ENCODE peak calls at places on chromosome 4, in eight cellular contexts. S, X, D, C, T, L, O and U are unnamed samples.

GRCh38 chr4:95027906-95028618 is 270.3 kb downstream of the BMPR1B start:
- DNase-seq in S (no peak), X (no peak), D (no peak), C (no peak), T (no peak), L (no peak), O (no peak), U (no peak)

GRCh38 chr4:113996599-113997177 is 17.2 kb upstream of the ARSJ start:
- DNase-seq in S (no peak), X (no peak), D (no peak), C (peak), T (peak), L (no peak), O (no peak), U (no peak)

GRCh38 chr4:39621582-39621981 is 17.1 kb downstream of the SMIM14 start:
- DNase-seq in S (no peak), X (no peak), D (no peak), C (peak), T (peak), L (no peak), O (no peak), U (no peak)

GRCh38 chr4:126794363-126794762 is 838.4 kb upstream of the INTU start:
- DNase-seq in S (no peak), X (no peak), D (no peak), C (no peak), T (peak), L (no peak), O (no peak), U (no peak)

GRCh38 chr4:5526070-5526831 is 182.1 kb downstream of the EVC2 start:
- DNase-seq in S (no peak), X (no peak), D (no peak), C (no peak), T (no peak), L (no peak), O (no peak), U (no peak)

GRCh38 chr4:40455340-40455902 is 120.3 kb downstream of the CHRNA9 start:
- DNase-seq in S (no peak), X (no peak), D (no peak), C (peak), T (no peak), L (no peak), O (peak), U (no peak)

GRCh38 chr4:85058551-85058950 is 92.1 kb upstream of the WDFY3 start:
- DNase-seq in S (no peak), X (no peak), D (no peak), C (no peak), T (no peak), L (no peak), O (no peak), U (no peak)

GRCh38 chr4:106676173-106676921 is 307.8 kb upstream of the GIMD1 start:
- DNase-seq in S (peak), X (no peak), D (no peak), C (peak), T (peak), L (no peak), O (no peak), U (no peak)

GRCh38 chr4:89307446-89308160 is at the start of gene GPRIN3:
- DNase-seq in S (no peak), X (peak), D (peak), C (peak), T (no peak), L (peak), O (peak), U (peak)

GRCh38 chr4:2368779-2369437 is 49.5 kb downstream of the ZFYVE28 start:
- DNase-seq in S (no peak), X (no peak), D (no peak), C (no peak), T (no peak), L (no peak), O (no peak), U (peak)

GRCh38 chr4:187019896-187020295 is 296.2 kb upstream of the FAT1 start:
- DNase-seq in S (no peak), X (no peak), D (no peak), C (no peak), T (no peak), L (no peak), O (no peak), U (no peak)

GRCh38 chr4:8302331-8302730 is 32.8 kb downstream of the HTRA3 start:
- DNase-seq in S (no peak), X (no peak), D (no peak), C (no peak), T (no peak), L (no peak), O (no peak), U (peak)

GRCh38 chr4:57162499-57163019 is 52.4 kb upstream of the IGFBP7 start:
- DNase-seq in S (no peak), X (no peak), D (no peak), C (peak), T (peak), L (no peak), O (peak), U (no peak)

GRCh38 chr4:104524591-104524990 is 29.9 kb upstream of the CXXC4 start:
- DNase-seq in S (no peak), X (no peak), D (no peak), C (peak), T (peak), L (no peak), O (no peak), U (no peak)

GRCh38 chr4:170011921-170012628 is 14.1 kb downstream of the MFAP3L start:
- DNase-seq in S (no peak), X (no peak), D (no peak), C (no peak), T (no peak), L (no peak), O (no peak), U (no peak)

GRCh38 chr4:124061413-124061812 is 651.1 kb downstream of the ANKRD50 start:
- DNase-seq in S (peak), X (no peak), D (no peak), C (peak), T (peak), L (no peak), O (no peak), U (no peak)

GRCh38 chr4:142427456-142427855 is 418.6 kb downstream of the INPP4B start:
- DNase-seq in S (no peak), X (no peak), D (no peak), C (no peak), T (no peak), L (no peak), O (no peak), U (no peak)